ENCODE peak calls at places on chromosomes 11 and 22, in four cellular contexts. W is SK-N-SH, N is NT2/D1, C is IMR-90. P is an unnamed sample. For H3K4me1, the result is how much of the 10 kb centered on the place peaks cover.

GRCh38 chr22:48434156-48434867 is 1393.4 kb downstream of the BRD1 start:
- DNase-seq in W (no peak), N (no peak), C (no peak), P (no peak)

GRCh38 chr22:26168199-26168915 is 905 bp upstream of the SEZ6L start:
- DNase-seq in W (peak), N (no peak), C (no peak), P (no peak)

GRCh38 chr22:46569055-46569847 is 31.8 kb upstream of the CELSR1 start:
- DNase-seq in W (no peak), N (no peak), C (no peak), P (no peak)

GRCh38 chr11:110093407-110094297 is 460 bp downstream of the ZC3H12C start:
- DNase-seq in W (peak), N (peak), C (peak), P (peak)

GRCh38 chr11:69044111-69045013 is 4.4 kb upstream of the TPCN2 start:
- DNase-seq in W (peak), N (peak), C (peak), P (peak)

GRCh38 chr22:27344546-27344945 is 457.0 kb downstream of the MN1 start:
- DNase-seq in W (no peak), N (no peak), C (no peak), P (no peak)

GRCh38 chr11:84503503-84503902 is 1123.6 kb downstream of the DLG2 start:
- DNase-seq in W (no peak), N (no peak), C (no peak), P (no peak)

GRCh38 chr11:119263352-119263940 is 53.5 kb downstream of the MCAM start:
- DNase-seq in W (no peak), N (no peak), C (peak), P (no peak)

GRCh38 chr22:47116426-47117341 is 354.2 kb downstream of the TBC1D22A start:
- DNase-seq in W (no peak), N (no peak), C (no peak), P (no peak)

GRCh38 chr22:28018461-28018927 is 99.4 kb upstream of the PITPNB start:
- DNase-seq in W (no peak), N (no peak), C (no peak), P (peak)

GRCh38 chr22:49152930-49153770 is 674.5 kb downstream of the BRD1 start:
- DNase-seq in W (no peak), N (no peak), C (no peak), P (no peak)

GRCh38 chr11:133900176-133901105 is 55.1 kb upstream of the SPATA19 start:
- DNase-seq in W (no peak), N (no peak), C (no peak), P (no peak)

GRCh38 chr22:48485144-48486135 is 1342.2 kb downstream of the BRD1 start:
- DNase-seq in W (no peak), N (no peak), C (no peak), P (no peak)

GRCh38 chr11:81219661-81220060 is 1514.0 kb downstream of the FAM181B start:
- DNase-seq in W (no peak), N (no peak), C (no peak), P (no peak)

GRCh38 chr11:120022617-120023016 is 115.3 kb downstream of the TRIM29 start:
- DNase-seq in W (no peak), N (no peak), C (no peak), P (no peak)

GRCh38 chr22:44811141-44811540 is 58.8 kb downstream of the ARHGAP8 start:
- DNase-seq in W (no peak), N (no peak), C (no peak), P (no peak)

GRCh38 chr11:20038364-20038893 is 121.8 kb downstream of the DBX1 start:
- DNase-seq in W (no peak), N (no peak), C (no peak), P (no peak)

GRCh38 chr11:9760180-9760550 is 96.3 kb downstream of the SWAP70 start:
- DNase-seq in W (no peak), N (no peak), C (peak), P (no peak)

GRCh38 chr11:16843307-16843706 is 104.9 kb downstream of the C11orf58 start:
- DNase-seq in W (peak), N (no peak), C (no peak), P (peak)

GRCh38 chr11:129881570-129882170 is 13.7 kb downstream of the NFRKB start:
- DNase-seq in W (peak), N (no peak), C (peak), P (peak)

GRCh38 chr11:128417607-128418324 is 169.6 kb downstream of the ETS1 start:
- DNase-seq in W (no peak), N (no peak), C (peak), P (peak)

GRCh38 chr11:119108151-119108856 is 1.2 kb downstream of the C2CD2L start:
- DNase-seq in W (peak), N (no peak), C (peak), P (peak)

GRCh38 chr22:23075525-23076216 is 5.4 kb downstream of the GNAZ start:
- DNase-seq in W (no peak), N (no peak), C (no peak), P (no peak)

GRCh38 chr11:61999141-61999975 is 31.9 kb upstream of the FTH1 start:
- DNase-seq in W (no peak), N (no peak), C (no peak), P (peak)

GRCh38 chr22:44151661-44152060 is 29.1 kb upstream of the PARVG start:
- DNase-seq in W (no peak), N (no peak), C (peak), P (no peak)

GRCh38 chr22:19748991-19749665 is 11.4 kb upstream of the TBX1 start:
- DNase-seq in W (no peak), N (no peak), C (no peak), P (no peak)

GRCh38 chr22:42553475-42554361 is at the start of gene SERHL2:
- DNase-seq in W (peak), N (peak), C (peak), P (peak)

GRCh38 chr11:116777056-116777455 is 4.3 kb upstream of the BUD13 start:
- DNase-seq in W (no peak), N (no peak), C (no peak), P (no peak)

GRCh38 chr11:8239536-8240228 is 24.0 kb downstream of the LMO1 start:
- DNase-seq in W (no peak), N (no peak), C (no peak), P (no peak)

GRCh38 chr11:66126808-66127555 is 56.9 kb downstream of the PACS1 start:
- DNase-seq in W (no peak), N (peak), C (peak), P (peak)

GRCh38 chr22:46749682-46750529 is 11.9 kb upstream of the CERK start:
- DNase-seq in W (no peak), N (no peak), C (no peak), P (no peak)

GRCh38 chr11:76263166-76263565 is 56.9 kb upstream of the WNT11 start:
- DNase-seq in W (no peak), N (no peak), C (no peak), P (no peak)

GRCh38 chr11:109425554-109425953 is 3.6 kb downstream of the C11orf87 start:
- DNase-seq in W (peak), N (no peak), C (no peak), P (no peak)

GRCh38 chr11:113378013-113378412 is 9.6 kb upstream of the ANKK1 start:
- DNase-seq in W (peak), N (no peak), C (no peak), P (no peak)

GRCh38 chr22:35399114-35399677 is 744 bp upstream of the MCM5 start:
- DNase-seq in W (peak), N (no peak), C (no peak), P (no peak)

GRCh38 chr11:77287615-77288273 is 13.7 kb downstream of the GDPD4 start:
- DNase-seq in W (no peak), N (no peak), C (peak), P (no peak)

GRCh38 chr22:49586244-49586748 is 241.4 kb downstream of the BRD1 start:
- DNase-seq in W (no peak), N (no peak), C (no peak), P (no peak)

GRCh38 chr11:129444274-129444673 is 68.6 kb downstream of the BARX2 start:
- DNase-seq in W (no peak), N (no peak), C (no peak), P (no peak)

GRCh38 chr11:98069861-98070260 is 950.9 kb upstream of the CNTN5 start:
- DNase-seq in W (no peak), N (no peak), C (no peak), P (no peak)

GRCh38 chr11:107732327-107733051 is 20.6 kb upstream of the SLN start:
- DNase-seq in W (no peak), N (no peak), C (no peak), P (no peak)

DNA sequence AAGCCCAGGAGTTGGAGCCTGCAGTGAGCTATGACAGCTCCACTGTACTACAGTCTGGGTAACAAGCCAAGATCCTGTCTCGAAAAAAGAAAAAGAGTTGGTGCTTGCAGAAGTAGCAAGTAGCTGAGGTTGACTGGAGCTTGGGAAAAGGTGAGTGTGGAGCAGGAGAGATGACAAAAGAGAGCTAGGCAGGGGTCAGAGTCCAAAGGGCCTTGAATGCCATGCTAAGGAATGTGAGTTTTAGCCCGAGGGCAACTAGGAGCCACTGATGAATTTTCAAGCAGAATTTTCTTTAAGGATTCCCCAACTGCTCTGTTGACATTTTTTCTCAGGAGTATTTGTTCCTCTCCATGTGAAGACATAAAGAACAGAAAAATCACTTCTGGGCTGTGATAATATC is 3.1 kb downstream of the AP1B1 start:
- DNase-seq in W (no peak), N (no peak), C (no peak), P (no peak)
- H3K4me1 ChIP-seq in W (under half), N (under half), C (under half), P (under half)

GRCh38 chr11:12287374-12288211 is 89.8 kb upstream of the PARVA start:
- DNase-seq in W (peak), N (no peak), C (peak), P (peak)

GRCh38 chr11:12287009-12287373 is 90.4 kb upstream of the PARVA start:
- DNase-seq in W (peak), N (peak), C (peak), P (no peak)

GRCh38 chr11:12285106-12285505 is 92.3 kb upstream of the PARVA start:
- DNase-seq in W (no peak), N (no peak), C (peak), P (no peak)

GRCh38 chr11:12285811-12286222 is 91.6 kb upstream of the PARVA start:
- DNase-seq in W (peak), N (no peak), C (peak), P (no peak)

GRCh38 chr11:12286606-12287005 is 90.8 kb upstream of the PARVA start:
- DNase-seq in W (no peak), N (no peak), C (no peak), P (no peak)
- H3K4me1 ChIP-seq in W (under half), N (under half), C (under half), P (under half)

GRCh38 chr11:581752-582151 is 5.5 kb downstream of the PHRF1 start:
- DNase-seq in W (no peak), N (no peak), C (no peak), P (no peak)

GRCh38 chr11:581342-581741 is 5.1 kb downstream of the PHRF1 start:
- DNase-seq in W (no peak), N (no peak), C (no peak), P (no peak)

GRCh38 chr11:578276-579035 is 2.2 kb downstream of the PHRF1 start:
- DNase-seq in W (no peak), N (no peak), C (no peak), P (no peak)

GRCh38 chr11:577611-577894 is 1.3 kb downstream of the PHRF1 start:
- DNase-seq in W (no peak), N (no peak), C (no peak), P (no peak)

GRCh38 chr11:579830-580601 is 3.7 kb downstream of the PHRF1 start:
- DNase-seq in W (no peak), N (no peak), C (peak), P (no peak)
- H3K4me1 ChIP-seq in W (under half), N (under half), C (under half), P (under half)

GRCh38 chr11:64989416-64989815 is 7.4 kb downstream of the BATF2 start:
- DNase-seq in W (no peak), N (no peak), C (no peak), P (no peak)
- H3K4me1 ChIP-seq in W (under half), N (under half), C (under half), P (under half)